ENCODE peak calls at places on chromosomes 2 and 18, in nine cellular contexts. M is psoas muscle, H is astrocyte, Y is fibroblast of lung, N is heart right ventricle, O is mammary epithelial cell, D is aorta, P is A549, A is tibial artery. X is an unnamed sample. For H3K4me1 and H3K9me3, the result is how much of the 10 kb centered on the place peaks cover.

GRCh38 chr2:70083344-70084156 is 3.7 kb upstream of the PCBP1 start:
- DNase-seq in M (no peak), H (peak), Y (peak), N (no peak), O (peak), D (no peak), P (no peak), A (no peak), X (no peak)

GRCh38 chr2:69604026-69604678 is 39.4 kb downstream of the AAK1 start:
- DNase-seq in M (no peak), H (no peak), Y (no peak), N (no peak), O (no peak), D (no peak), P (no peak), A (no peak), X (no peak)

GRCh38 chr18:10056506-10056905 is 142.7 kb downstream of the VAPA start:
- DNase-seq in M (no peak), H (no peak), Y (no peak), N (no peak), O (no peak), D (no peak), P (no peak), A (peak), X (no peak)

GRCh38 chr2:61011649-61012048 is 5.9 kb upstream of the PEX13 start:
- DNase-seq in M (no peak), H (peak), Y (peak), N (no peak), O (no peak), D (no peak), P (no peak), A (peak), X (no peak)

GRCh38 chr2:144659731-144660275 is 139.9 kb upstream of the ZEB2 start:
- DNase-seq in M (no peak), H (peak), Y (peak), N (no peak), O (peak), D (peak), P (no peak), A (peak), X (no peak)

GRCh38 chr18:31041346-31042067 is 1.0 kb downstream of the DSC3 start:
- DNase-seq in M (no peak), H (no peak), Y (peak), N (no peak), O (peak), D (peak), P (no peak), A (no peak), X (no peak)

GRCh38 chr2:47334356-47335136 is 68.4 kb upstream of the MSH2 start:
- DNase-seq in M (no peak), H (no peak), Y (peak), N (no peak), O (no peak), D (peak), P (no peak), A (no peak), X (no peak)

GRCh38 chr18:36692909-36693308 is 135.9 kb downstream of the TPGS2 start:
- DNase-seq in M (no peak), H (peak), Y (peak), N (no peak), O (no peak), D (no peak), P (no peak), A (no peak), X (no peak)

GRCh38 chr18:13558132-13558531 is 168.2 kb downstream of the FAM210A start:
- DNase-seq in M (no peak), H (peak), Y (peak), N (peak), O (peak), D (no peak), P (peak), A (no peak), X (peak)

GRCh38 chr2:127651987-127652550 is 6.1 kb downstream of the GPR17 start:
- DNase-seq in M (peak), H (no peak), Y (no peak), N (peak), O (no peak), D (peak), P (no peak), A (no peak), X (peak)

GRCh38 chr2:189022492-189022891 is 48.3 kb downstream of the COL3A1 start:
- DNase-seq in M (no peak), H (no peak), Y (no peak), N (no peak), O (no peak), D (no peak), P (no peak), A (no peak), X (no peak)

GRCh38 chr2:68715353-68716041 is 19.1 kb upstream of the ARHGAP25 start:
- DNase-seq in M (peak), H (peak), Y (peak), N (no peak), O (peak), D (peak), P (peak), A (peak), X (no peak)

GRCh38 chr2:108412995-108413726 is 35.4 kb downstream of the SULT1C4 start:
- DNase-seq in M (no peak), H (peak), Y (peak), N (no peak), O (peak), D (no peak), P (peak), A (no peak), X (no peak)

GRCh38 chr2:35023545-35023944 is 1332.0 kb upstream of the CRIM1 start:
- DNase-seq in M (no peak), H (no peak), Y (no peak), N (no peak), O (no peak), D (no peak), P (no peak), A (no peak), X (no peak)

GRCh38 chr18:21004721-21005120 is 106.9 kb downstream of the ROCK1 start:
- DNase-seq in M (no peak), H (peak), Y (peak), N (no peak), O (peak), D (no peak), P (no peak), A (no peak), X (no peak)

GRCh38 chr2:212005077-212005671 is 533.4 kb downstream of the ERBB4 start:
- DNase-seq in M (no peak), H (peak), Y (peak), N (peak), O (peak), D (peak), P (peak), A (no peak), X (peak)

GRCh38 chr2:55720417-55720816 is 26.8 kb upstream of the PNPT1 start:
- DNase-seq in M (no peak), H (no peak), Y (no peak), N (no peak), O (no peak), D (no peak), P (no peak), A (no peak), X (no peak)

GRCh38 chr18:39455300-39455699 is 1889.7 kb upstream of the CELF4 start:
- DNase-seq in M (no peak), H (peak), Y (peak), N (no peak), O (peak), D (no peak), P (no peak), A (no peak), X (peak)

GRCh38 chr2:128809256-128809636 is 490.6 kb upstream of the HS6ST1 start:
- DNase-seq in M (no peak), H (peak), Y (peak), N (no peak), O (peak), D (no peak), P (no peak), A (no peak), X (no peak)

GRCh38 chr2:195590866-195591215 is 66.2 kb upstream of the SLC39A10 start:
- DNase-seq in M (no peak), H (no peak), Y (no peak), N (no peak), O (no peak), D (no peak), P (no peak), A (no peak), X (no peak)

GRCh38 chr2:68936889-68937288 is 15.8 kb downstream of the GKN2 start:
- DNase-seq in M (no peak), H (peak), Y (peak), N (no peak), O (peak), D (no peak), P (no peak), A (no peak), X (no peak)

GRCh38 chr2:69298862-69299261 is 88.2 kb downstream of the GFPT1 start:
- DNase-seq in M (no peak), H (peak), Y (peak), N (no peak), O (no peak), D (no peak), P (no peak), A (no peak), X (no peak)

GRCh38 chr18:10264260-10264659 is 190.2 kb upstream of the APCDD1 start:
- DNase-seq in M (no peak), H (no peak), Y (no peak), N (no peak), O (no peak), D (no peak), P (no peak), A (no peak), X (no peak)

GRCh38 chr2:216006164-216006663 is 7.1 kb downstream of the MREG start:
- DNase-seq in M (peak), H (peak), Y (peak), N (no peak), O (peak), D (no peak), P (no peak), A (no peak), X (no peak)

GRCh38 chr18:10141559-10141958 is 227.7 kb downstream of the VAPA start:
- DNase-seq in M (no peak), H (no peak), Y (no peak), N (no peak), O (no peak), D (no peak), P (peak), A (no peak), X (peak)

GRCh38 chr2:8125741-8126691 is 555.8 kb upstream of the ID2 start:
- DNase-seq in M (no peak), H (no peak), Y (no peak), N (peak), O (no peak), D (no peak), P (no peak), A (peak), X (peak)

GRCh38 chr2:65974067-65974723 is 460.7 kb upstream of the MEIS1 start:
- DNase-seq in M (no peak), H (no peak), Y (no peak), N (no peak), O (no peak), D (no peak), P (no peak), A (no peak), X (no peak)

GRCh38 chr2:5285891-5286290 is 406.3 kb upstream of the SOX11 start:
- DNase-seq in M (no peak), H (no peak), Y (no peak), N (no peak), O (no peak), D (no peak), P (no peak), A (no peak), X (no peak)

GRCh38 chr18:21742323-21742687 is 1.7 kb downstream of the MIB1 start:
- DNase-seq in M (no peak), H (peak), Y (peak), N (no peak), O (peak), D (no peak), P (no peak), A (no peak), X (no peak)

GRCh38 chr18:31739651-31740050 is 21.0 kb downstream of the SLC25A52 start:
- DNase-seq in M (no peak), H (no peak), Y (no peak), N (no peak), O (no peak), D (no peak), P (no peak), A (no peak), X (no peak)

GRCh38 chr18:23587220-23587642 is 925 bp upstream of the NPC1 start:
- DNase-seq in M (no peak), H (no peak), Y (no peak), N (no peak), O (no peak), D (no peak), P (no peak), A (no peak), X (no peak)

GRCh38 chr2:41896186-41896846 is 151.5 kb upstream of the PKDCC start:
- DNase-seq in M (no peak), H (no peak), Y (no peak), N (no peak), O (no peak), D (no peak), P (no peak), A (no peak), X (no peak)

GRCh38 chr18:79510731-79511141 is 115.0 kb downstream of the NFATC1 start:
- DNase-seq in M (no peak), H (no peak), Y (no peak), N (no peak), O (no peak), D (peak), P (no peak), A (peak), X (peak)

GRCh38 chr18:23733895-23734294 is 44.6 kb downstream of the LAMA3 start:
- DNase-seq in M (no peak), H (no peak), Y (no peak), N (no peak), O (no peak), D (no peak), P (no peak), A (no peak), X (no peak)

GRCh38 chr2:16055848-16056580 is 115.7 kb downstream of the MYCN start:
- DNase-seq in M (no peak), H (no peak), Y (no peak), N (no peak), O (no peak), D (no peak), P (no peak), A (no peak), X (no peak)

DNA sequence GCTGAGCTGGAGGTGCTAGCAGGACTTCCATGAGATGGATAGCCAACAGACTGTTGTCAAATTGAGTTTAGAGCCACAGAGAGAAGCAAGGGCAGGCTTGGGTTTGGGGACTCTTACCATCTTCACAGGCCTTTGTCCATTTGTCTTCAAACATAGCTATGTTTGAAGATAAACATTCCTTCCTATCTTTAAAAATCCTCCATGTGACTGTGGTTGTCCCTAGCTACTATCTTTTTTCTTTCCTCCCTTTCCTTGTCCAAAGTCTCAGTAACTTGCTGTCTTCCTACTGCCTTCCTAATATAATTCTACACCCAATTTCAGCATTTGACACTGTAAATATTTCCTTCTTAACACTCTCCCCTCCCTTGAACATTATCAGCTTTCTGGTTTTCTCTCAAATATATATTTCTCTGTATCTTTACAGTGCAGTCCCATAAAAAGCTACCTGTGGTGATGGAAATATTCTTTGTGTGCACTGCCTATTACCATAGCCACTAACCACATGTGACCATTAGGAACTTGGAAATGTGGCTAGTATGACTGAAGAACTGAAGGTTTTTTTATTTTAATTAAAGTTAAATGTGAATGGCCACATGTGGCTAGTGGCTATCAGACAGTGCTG is 5.4 kb upstream of the SP3 start:
- DNase-seq in M (no peak), H (no peak), Y (no peak), N (no peak), O (no peak), D (no peak), P (no peak), A (no peak), X (no peak)
- H3K4me1 ChIP-seq in M (under half), H (under half), Y (under half), N (under half), O (under half), D (under half), P (under half), A (under half), X (under half)

DNA sequence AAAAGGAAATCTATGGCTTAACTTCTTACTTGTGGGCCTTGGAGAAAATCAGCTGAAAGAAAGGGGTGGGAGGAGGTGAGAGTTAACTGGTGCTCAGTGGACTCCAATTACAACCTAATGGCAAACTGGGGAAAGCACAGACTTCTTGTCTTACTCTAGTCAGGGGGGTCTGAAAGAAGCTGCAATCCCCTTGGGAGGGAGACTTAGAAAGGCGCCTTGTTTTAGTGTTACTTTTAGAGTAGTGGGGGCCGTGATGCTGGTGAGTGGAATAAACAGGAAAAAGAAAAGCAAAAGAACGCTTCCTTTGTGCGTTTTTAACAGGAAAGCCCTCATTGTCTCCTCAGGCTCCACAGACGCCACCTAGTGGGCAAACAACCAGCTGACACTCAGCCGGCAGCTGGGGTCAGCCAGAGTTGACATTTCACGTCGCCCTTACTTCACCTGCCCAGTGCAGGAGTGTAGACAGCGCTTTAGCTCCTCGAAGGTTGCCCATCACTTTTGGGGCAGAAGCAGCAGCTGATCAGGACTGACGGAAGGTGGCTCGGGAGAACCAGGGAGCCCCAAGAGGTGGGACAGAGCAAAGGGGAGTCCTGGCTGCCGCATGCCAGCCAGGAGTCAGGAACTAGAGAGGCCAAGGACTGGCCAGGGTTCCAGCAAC is 55.9 kb upstream of the GORASP2 start:
- DNase-seq in M (peak), H (peak), Y (peak), N (peak), O (peak), D (peak), P (peak), A (peak), X (peak)
- H3K4me3 ChIP-seq in M (peak), H (peak), Y (no peak), N (peak), O (peak), D (no peak), P (no peak), A (peak), X (peak)

DNA sequence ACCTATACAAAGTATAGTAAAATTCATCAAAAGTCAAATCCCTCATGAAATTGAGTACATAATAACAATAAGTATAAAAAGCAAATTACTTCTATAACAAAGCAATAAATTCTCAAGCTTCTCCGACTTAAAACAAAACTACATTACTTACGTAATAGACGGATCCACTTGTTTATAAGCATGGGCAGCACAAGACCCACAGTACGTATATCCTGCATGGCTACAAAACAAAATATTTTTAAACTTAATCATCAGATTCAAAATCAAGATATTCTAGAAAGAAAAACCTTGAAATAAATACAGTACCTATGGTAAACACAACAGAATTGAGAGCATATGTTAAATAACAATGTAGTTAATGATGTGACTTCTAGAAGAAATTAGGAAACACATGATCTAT is 78.9 kb downstream of the MEMO1 start:
- DNase-seq in M (no peak), H (no peak), Y (no peak), N (no peak), O (no peak), D (no peak), P (no peak), A (no peak), X (no peak)
- H3K9me3 ChIP-seq in M (under half), H (under half), Y (under half), N (under half), O (under half), D (under half), P (under half), A (under half), X (under half)

GRCh38 chr18:58997811-58998337 is 133.2 kb downstream of the ZNF532 start:
- DNase-seq in M (no peak), H (peak), Y (peak), N (no peak), O (peak), D (peak), P (no peak), A (peak), X (peak)
- H3K4me1 ChIP-seq in M (under half), H (half or more), Y (under half), N (half or more), O (under half), D (under half), P (half or more), A (half or more), X (under half)

GRCh38 chr2:106886916-106887758 is 1.2 kb upstream of the ST6GAL2 start:
- DNase-seq in M (no peak), H (no peak), Y (peak), N (peak), O (peak), D (peak), P (peak), A (no peak), X (peak)
- H3K4me3 ChIP-seq in M (peak), H (peak), Y (no peak), N (peak), O (peak), D (peak), P (peak), A (peak), X (peak)

DNA sequence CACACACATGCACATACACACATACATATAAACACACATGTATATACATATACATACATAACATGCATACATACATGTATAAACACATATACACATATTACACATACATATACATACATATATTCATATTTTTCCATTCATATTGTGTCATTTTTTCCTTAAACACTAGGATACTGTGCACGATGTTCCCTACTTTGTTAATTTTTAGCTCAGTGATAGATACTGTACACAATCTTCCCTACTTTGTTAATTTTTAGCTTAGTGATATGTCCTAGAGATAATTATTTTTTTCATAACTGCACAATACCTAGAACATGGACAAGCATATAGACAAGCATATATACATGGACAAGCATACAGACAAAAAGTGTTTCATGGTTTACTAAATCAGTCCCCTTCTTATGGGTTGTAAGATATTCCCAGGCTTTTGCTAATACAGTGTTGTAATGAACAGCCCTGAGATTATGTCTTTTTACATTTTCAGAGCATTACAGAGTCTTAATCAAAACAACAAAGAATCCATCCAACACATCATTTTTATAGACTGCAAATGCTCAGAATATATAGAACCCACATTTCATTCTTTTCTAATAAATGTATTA is 75.6 kb downstream of the PID1 start:
- DNase-seq in M (no peak), H (no peak), Y (no peak), N (no peak), O (no peak), D (no peak), P (no peak), A (no peak), X (no peak)
- H3K9me3 ChIP-seq in M (under half), H (under half), Y (under half), N (under half), O (under half), D (under half), P (under half), A (under half), X (under half)